ENCODE peak calls at places on chromosomes 4 and X, in seven cellular contexts. W, T, C, S, F, K and I are unnamed samples.

GRCh38 chrX:43813898-43814297 is 68.4 kb downstream of the MAOB start:
- DNase-seq in W (no peak), C (no peak), S (no peak), K (no peak), T (no peak), F (no peak), I (peak)

GRCh38 chr4:86891785-86892638 is at the start of gene C4orf36:
- DNase-seq in T (peak), C (peak), F (peak), K (peak), S (peak), W (peak), I (no peak)

GRCh38 chr4:15322016-15322415 is 105.8 kb upstream of the C1QTNF7 start:
- DNase-seq in F (no peak), T (no peak), K (no peak), W (no peak), S (no peak), C (no peak), I (no peak)

GRCh38 chrX:74242050-74242449 is 61.9 kb upstream of the ZCCHC13 start:
- DNase-seq in K (no peak), T (no peak), S (no peak), F (peak), W (no peak), C (no peak), I (peak)

GRCh38 chrX:28246675-28247074 is 265.4 kb upstream of the DCAF8L1 start:
- DNase-seq in C (no peak), K (no peak), S (no peak), F (no peak), W (no peak), T (no peak), I (no peak)

GRCh38 chr4:132893787-132894186 is 255.3 kb upstream of the PCDH10 start:
- DNase-seq in F (peak), S (no peak), K (no peak), C (no peak), T (no peak), W (no peak), I (no peak)

GRCh38 chrX:30577362-30577961 is at the start of gene TASL:
- DNase-seq in S (no peak), K (no peak), W (no peak), F (no peak), T (no peak), C (no peak), I (no peak)

GRCh38 chrX:71107762-71108360 is 1.3 kb upstream of the CXorf65 start:
- DNase-seq in C (no peak), S (no peak), W (peak), T (no peak), K (no peak), F (no peak), I (no peak)

GRCh38 chrX:79413009-79413408 is 45.9 kb upstream of the ITM2A start:
- DNase-seq in S (peak), F (peak), C (no peak), K (no peak), T (no peak), W (no peak), I (peak)

GRCh38 chr4:128483041-128483440 is 195.4 kb upstream of the PGRMC2 start:
- DNase-seq in K (no peak), T (no peak), S (no peak), C (no peak), F (no peak), W (no peak), I (peak)

GRCh38 chrX:45007598-45007997 is 134.6 kb downstream of the KDM6A start:
- DNase-seq in S (no peak), T (no peak), F (no peak), K (no peak), W (no peak), C (no peak), I (no peak)
- TF ChIP-seq CTCF in S (no peak), T (no peak), F (no peak), K (no peak), W (no peak), C (no peak), I (no peak)

DNA sequence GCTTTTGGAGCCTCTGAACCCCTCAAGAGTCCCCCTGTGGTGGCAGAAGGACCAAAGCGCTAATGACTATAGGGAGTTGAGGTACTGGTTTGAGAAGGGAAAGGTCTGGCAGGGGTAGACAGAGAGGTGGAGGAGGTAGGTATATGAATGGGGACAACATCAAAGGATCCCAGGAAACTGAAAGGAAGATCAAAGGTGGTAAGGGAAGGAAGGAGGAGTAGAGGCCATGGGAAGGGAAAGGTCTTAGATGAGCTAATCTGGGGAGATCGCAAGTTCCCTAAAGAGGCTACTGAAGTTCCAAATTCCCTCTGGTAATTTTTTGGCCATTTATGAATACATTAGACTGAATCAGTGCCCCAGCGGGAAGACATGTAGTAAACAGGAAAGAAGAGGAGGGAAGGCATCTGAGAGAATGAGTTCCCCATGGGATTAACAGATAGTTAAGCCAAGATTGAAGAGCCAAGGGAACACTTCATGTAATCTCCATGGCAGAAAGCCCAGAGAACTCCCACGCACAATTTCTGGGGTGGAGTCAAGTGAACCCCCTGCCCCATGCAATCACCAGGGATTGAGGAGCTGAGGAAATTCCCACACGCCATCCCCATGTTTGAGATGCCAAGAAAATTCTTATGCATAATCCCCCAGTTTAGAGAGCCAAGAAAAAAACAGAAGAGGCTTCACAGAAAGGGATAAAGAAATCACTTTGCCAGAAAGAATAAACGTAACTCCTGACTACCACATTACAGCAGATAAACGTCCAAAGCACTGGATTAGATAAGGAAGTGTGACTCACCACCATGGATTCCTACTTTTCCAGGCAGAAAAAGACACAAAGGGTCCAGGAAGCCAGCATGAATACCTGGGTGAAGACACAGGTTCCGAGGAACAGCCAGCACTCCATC is 25.8 kb downstream of the ZNF630 start:
- DNase-seq in F (peak), C (no peak), S (no peak), K (no peak), T (peak), W (peak), I (peak)
- H3K4me3 ChIP-seq in F (no peak), C (no peak), S (no peak), K (no peak), T (no peak), W (no peak), I (no peak)

DNA sequence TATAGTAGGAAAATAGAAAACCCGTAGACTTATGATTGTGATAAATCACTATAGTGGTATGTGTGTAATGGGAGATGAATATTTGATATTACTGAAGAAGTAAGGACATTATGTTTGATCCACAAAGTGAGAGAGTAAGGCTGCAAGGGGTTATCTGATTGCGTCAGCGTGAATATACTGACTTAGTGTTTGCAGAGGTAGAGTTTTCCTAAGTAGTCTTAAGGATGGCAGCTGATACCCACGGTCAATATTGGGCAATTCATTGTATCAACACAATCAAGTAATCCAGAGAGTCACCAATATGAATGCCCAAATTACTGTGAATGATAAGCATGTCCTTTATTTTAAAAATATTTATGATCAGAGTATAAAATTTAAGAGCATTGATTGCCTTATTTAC is 83.7 kb downstream of the SPOCK3 start:
- DNase-seq in F (no peak), T (no peak), W (no peak), S (no peak), K (no peak), C (no peak), I (no peak)
- TF ChIP-seq CTCF in F (no peak), T (no peak), W (no peak), S (no peak), K (no peak), C (no peak), I (no peak)

GRCh38 chr4:2930821-2931764 is 32.1 kb downstream of the NOP14 start:
- DNase-seq in F (no peak), S (no peak), W (no peak), T (peak), C (no peak), K (peak), I (no peak)
- H3K4me3 ChIP-seq in F (no peak), S (no peak), W (no peak), T (no peak), C (no peak), K (no peak), I (no peak)

DNA sequence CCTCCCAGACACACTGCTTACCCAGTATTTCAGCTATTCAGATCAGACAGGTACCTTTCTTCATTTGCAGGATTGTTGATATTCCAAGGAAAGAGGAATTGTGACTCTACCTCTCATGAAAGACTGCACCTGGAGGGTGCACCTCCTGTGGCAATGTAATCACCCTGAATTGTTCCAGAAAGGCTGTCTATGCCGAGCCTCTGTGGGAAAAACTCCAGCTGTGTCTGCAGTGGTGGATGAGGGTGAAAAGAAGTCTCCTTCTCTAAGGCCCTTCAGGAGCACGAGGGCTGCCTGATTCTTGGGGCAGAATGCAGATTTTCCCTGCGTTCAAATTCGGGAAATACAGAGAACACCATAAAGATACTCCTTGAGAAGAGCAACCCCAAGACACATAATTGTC is 108.2 kb upstream of the ADAMTS3 start:
- DNase-seq in W (no peak), C (no peak), S (no peak), K (no peak), T (no peak), F (no peak), I (no peak)
- TF ChIP-seq CTCF in W (no peak), C (no peak), S (no peak), K (no peak), T (no peak), F (no peak), I (no peak)

GRCh38 chrX:45186643-45187026 is 14.0 kb downstream of the DIPK2B start:
- DNase-seq in C (no peak), T (no peak), K (no peak), W (no peak), F (no peak), S (no peak), I (no peak)
- H3K4me3 ChIP-seq in C (peak), T (no peak), K (peak), W (peak), F (peak), S (peak), I (peak)

DNA sequence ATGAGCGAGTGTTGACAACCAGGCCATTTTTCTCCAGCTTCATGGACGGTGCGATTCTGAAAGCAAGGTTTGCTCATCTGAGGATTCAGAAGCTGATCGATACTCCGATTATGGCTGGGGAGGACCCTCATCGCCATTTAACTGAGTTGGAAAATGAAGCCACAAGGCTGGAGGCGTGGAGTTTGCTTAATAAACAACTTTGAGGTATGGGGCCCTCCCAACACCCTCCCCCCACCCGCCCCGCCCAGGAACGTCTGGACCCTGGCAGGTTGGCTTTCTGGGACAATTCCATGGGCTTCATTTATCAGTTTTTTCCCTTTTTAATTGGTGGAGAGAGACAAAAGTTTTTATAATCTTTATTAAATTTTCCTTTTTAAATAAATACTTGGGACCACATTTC is 52.5 kb downstream of the C4orf51 start:
- DNase-seq in T (no peak), F (no peak), K (no peak), W (no peak), S (no peak), C (no peak), I (no peak)
- TF ChIP-seq CTCF in T (no peak), F (no peak), K (no peak), W (no peak), S (no peak), C (no peak), I (no peak)

GRCh38 chrX:130082244-130083106 is 27.8 kb downstream of the ELF4 start:
- DNase-seq in K (peak), F (no peak), T (peak), S (no peak), W (peak), C (no peak), I (peak)
- H3K4me3 ChIP-seq in K (peak), F (no peak), T (no peak), S (no peak), W (no peak), C (peak), I (no peak)